ENCODE peak calls at places on chromosome 1, in seven cellular contexts. One of them, this sample, is unnamed.

GRCh38 chr1:203678943-203679661 is 52.5 kb downstream of the ATP2B4 start:
- ATAC-seq in Right ventricle myocardium inferior: no peak
- ATAC-seq in stimulated activated memory B cell treated with anti-CD40 and anti-IgM and Interleukin-4, amounts not matched to agents 10 μg/mL and 1 μg/mL and 100 μg/mL, for 72 hours: no peak
- ATAC-seq in memory B cell: no peak
- ATAC-seq in heart left ventricle: no peak
- ATAC-seq in left cardiac atrium: no peak
- ATAC-seq in sciatic nerve: no peak
- ATAC-seq in this sample: no peak

GRCh38 chr1:10694274-10694632 is 102.2 kb downstream of the CASZ1 start:
- ATAC-seq in Right ventricle myocardium inferior: peak
- ATAC-seq in stimulated activated memory B cell treated with anti-CD40 and anti-IgM and Interleukin-4, amounts not matched to agents 10 μg/mL and 1 μg/mL and 100 μg/mL, for 72 hours: peak
- ATAC-seq in memory B cell: peak
- ATAC-seq in heart left ventricle: peak
- ATAC-seq in left cardiac atrium: peak
- ATAC-seq in sciatic nerve: no peak
- ATAC-seq in this sample: peak

GRCh38 chr1:18957136-18957521 is 653 bp upstream of the IFFO2 start:
- ATAC-seq in Right ventricle myocardium inferior: peak
- ATAC-seq in stimulated activated memory B cell treated with anti-CD40 and anti-IgM and Interleukin-4, amounts not matched to agents 10 μg/mL and 1 μg/mL and 100 μg/mL, for 72 hours: peak
- ATAC-seq in memory B cell: no peak
- ATAC-seq in heart left ventricle: peak
- ATAC-seq in left cardiac atrium: peak
- ATAC-seq in sciatic nerve: peak
- ATAC-seq in this sample: no peak

GRCh38 chr1:229068266-229069043 is 202.5 kb upstream of the RAB4A start:
- ATAC-seq in Right ventricle myocardium inferior: peak
- ATAC-seq in stimulated activated memory B cell treated with anti-CD40 and anti-IgM and Interleukin-4, amounts not matched to agents 10 μg/mL and 1 μg/mL and 100 μg/mL, for 72 hours: no peak
- ATAC-seq in memory B cell: no peak
- ATAC-seq in heart left ventricle: peak
- ATAC-seq in left cardiac atrium: peak
- ATAC-seq in sciatic nerve: peak
- ATAC-seq in this sample: peak

GRCh38 chr1:191052888-191053287 is 575.2 kb upstream of the BRINP3 start:
- ATAC-seq in Right ventricle myocardium inferior: no peak
- ATAC-seq in stimulated activated memory B cell treated with anti-CD40 and anti-IgM and Interleukin-4, amounts not matched to agents 10 μg/mL and 1 μg/mL and 100 μg/mL, for 72 hours: no peak
- ATAC-seq in memory B cell: no peak
- ATAC-seq in heart left ventricle: no peak
- ATAC-seq in left cardiac atrium: no peak
- ATAC-seq in sciatic nerve: no peak
- ATAC-seq in this sample: no peak

GRCh38 chr1:42436794-42437458 is 18.9 kb downstream of the ZMYND12 start:
- ATAC-seq in Right ventricle myocardium inferior: no peak
- ATAC-seq in stimulated activated memory B cell treated with anti-CD40 and anti-IgM and Interleukin-4, amounts not matched to agents 10 μg/mL and 1 μg/mL and 100 μg/mL, for 72 hours: no peak
- ATAC-seq in memory B cell: no peak
- ATAC-seq in heart left ventricle: no peak
- ATAC-seq in left cardiac atrium: no peak
- ATAC-seq in sciatic nerve: no peak
- ATAC-seq in this sample: no peak

GRCh38 chr1:38693031-38693430 is 166.5 kb downstream of the RRAGC start:
- ATAC-seq in Right ventricle myocardium inferior: no peak
- ATAC-seq in stimulated activated memory B cell treated with anti-CD40 and anti-IgM and Interleukin-4, amounts not matched to agents 10 μg/mL and 1 μg/mL and 100 μg/mL, for 72 hours: no peak
- ATAC-seq in memory B cell: no peak
- ATAC-seq in heart left ventricle: no peak
- ATAC-seq in left cardiac atrium: no peak
- ATAC-seq in sciatic nerve: no peak
- ATAC-seq in this sample: no peak

GRCh38 chr1:58201492-58202106 is 344.9 kb downstream of the OMA1 start:
- ATAC-seq in Right ventricle myocardium inferior: no peak
- ATAC-seq in stimulated activated memory B cell treated with anti-CD40 and anti-IgM and Interleukin-4, amounts not matched to agents 10 μg/mL and 1 μg/mL and 100 μg/mL, for 72 hours: no peak
- ATAC-seq in memory B cell: no peak
- ATAC-seq in heart left ventricle: no peak
- ATAC-seq in left cardiac atrium: no peak
- ATAC-seq in sciatic nerve: no peak
- ATAC-seq in this sample: no peak

GRCh38 chr1:115325876-115326275 is 12.2 kb downstream of the NGF start:
- ATAC-seq in Right ventricle myocardium inferior: peak
- ATAC-seq in stimulated activated memory B cell treated with anti-CD40 and anti-IgM and Interleukin-4, amounts not matched to agents 10 μg/mL and 1 μg/mL and 100 μg/mL, for 72 hours: no peak
- ATAC-seq in memory B cell: no peak
- ATAC-seq in heart left ventricle: peak
- ATAC-seq in left cardiac atrium: peak
- ATAC-seq in sciatic nerve: peak
- ATAC-seq in this sample: no peak

GRCh38 chr1:30043256-30043655 is 680.1 kb downstream of the MATN1 start:
- ATAC-seq in Right ventricle myocardium inferior: no peak
- ATAC-seq in stimulated activated memory B cell treated with anti-CD40 and anti-IgM and Interleukin-4, amounts not matched to agents 10 μg/mL and 1 μg/mL and 100 μg/mL, for 72 hours: no peak
- ATAC-seq in memory B cell: no peak
- ATAC-seq in heart left ventricle: no peak
- ATAC-seq in left cardiac atrium: no peak
- ATAC-seq in sciatic nerve: no peak
- ATAC-seq in this sample: no peak

GRCh38 chr1:59173721-59174120 is 123.2 kb upstream of the FGGY start:
- ATAC-seq in Right ventricle myocardium inferior: no peak
- ATAC-seq in stimulated activated memory B cell treated with anti-CD40 and anti-IgM and Interleukin-4, amounts not matched to agents 10 μg/mL and 1 μg/mL and 100 μg/mL, for 72 hours: no peak
- ATAC-seq in memory B cell: no peak
- ATAC-seq in heart left ventricle: no peak
- ATAC-seq in left cardiac atrium: no peak
- ATAC-seq in sciatic nerve: no peak
- ATAC-seq in this sample: no peak

GRCh38 chr1:147721711-147722110 is 38.7 kb downstream of the GJA5 start:
- ATAC-seq in Right ventricle myocardium inferior: no peak
- ATAC-seq in stimulated activated memory B cell treated with anti-CD40 and anti-IgM and Interleukin-4, amounts not matched to agents 10 μg/mL and 1 μg/mL and 100 μg/mL, for 72 hours: no peak
- ATAC-seq in memory B cell: no peak
- ATAC-seq in heart left ventricle: no peak
- ATAC-seq in left cardiac atrium: no peak
- ATAC-seq in sciatic nerve: no peak
- ATAC-seq in this sample: no peak

GRCh38 chr1:97925982-97926708 is 5.3 kb upstream of the DPYD start:
- ATAC-seq in Right ventricle myocardium inferior: no peak
- ATAC-seq in stimulated activated memory B cell treated with anti-CD40 and anti-IgM and Interleukin-4, amounts not matched to agents 10 μg/mL and 1 μg/mL and 100 μg/mL, for 72 hours: no peak
- ATAC-seq in memory B cell: no peak
- ATAC-seq in heart left ventricle: no peak
- ATAC-seq in left cardiac atrium: no peak
- ATAC-seq in sciatic nerve: no peak
- ATAC-seq in this sample: no peak

GRCh38 chr1:240194120-240194519 is 102.4 kb downstream of the FMN2 start:
- ATAC-seq in Right ventricle myocardium inferior: no peak
- ATAC-seq in stimulated activated memory B cell treated with anti-CD40 and anti-IgM and Interleukin-4, amounts not matched to agents 10 μg/mL and 1 μg/mL and 100 μg/mL, for 72 hours: no peak
- ATAC-seq in memory B cell: no peak
- ATAC-seq in heart left ventricle: no peak
- ATAC-seq in left cardiac atrium: peak
- ATAC-seq in sciatic nerve: no peak
- ATAC-seq in this sample: peak

GRCh38 chr1:159889821-159890252 is 10.1 kb downstream of the CFAP45 start:
- ATAC-seq in Right ventricle myocardium inferior: peak
- ATAC-seq in stimulated activated memory B cell treated with anti-CD40 and anti-IgM and Interleukin-4, amounts not matched to agents 10 μg/mL and 1 μg/mL and 100 μg/mL, for 72 hours: peak
- ATAC-seq in memory B cell: peak
- ATAC-seq in heart left ventricle: peak
- ATAC-seq in left cardiac atrium: peak
- ATAC-seq in sciatic nerve: peak
- ATAC-seq in this sample: peak

GRCh38 chr1:14466006-14466405 is 132.5 kb upstream of the KAZN start:
- ATAC-seq in Right ventricle myocardium inferior: no peak
- ATAC-seq in stimulated activated memory B cell treated with anti-CD40 and anti-IgM and Interleukin-4, amounts not matched to agents 10 μg/mL and 1 μg/mL and 100 μg/mL, for 72 hours: no peak
- ATAC-seq in memory B cell: no peak
- ATAC-seq in heart left ventricle: no peak
- ATAC-seq in left cardiac atrium: no peak
- ATAC-seq in sciatic nerve: no peak
- ATAC-seq in this sample: no peak

GRCh38 chr1:244583358-244583757 is 69.6 kb upstream of the DESI2 start:
- ATAC-seq in Right ventricle myocardium inferior: no peak
- ATAC-seq in stimulated activated memory B cell treated with anti-CD40 and anti-IgM and Interleukin-4, amounts not matched to agents 10 μg/mL and 1 μg/mL and 100 μg/mL, for 72 hours: no peak
- ATAC-seq in memory B cell: no peak
- ATAC-seq in heart left ventricle: no peak
- ATAC-seq in left cardiac atrium: no peak
- ATAC-seq in sciatic nerve: no peak
- ATAC-seq in this sample: no peak

GRCh38 chr1:20362856-20363255 is 72.2 kb downstream of the VWA5B1 start:
- ATAC-seq in Right ventricle myocardium inferior: no peak
- ATAC-seq in stimulated activated memory B cell treated with anti-CD40 and anti-IgM and Interleukin-4, amounts not matched to agents 10 μg/mL and 1 μg/mL and 100 μg/mL, for 72 hours: no peak
- ATAC-seq in memory B cell: no peak
- ATAC-seq in heart left ventricle: no peak
- ATAC-seq in left cardiac atrium: no peak
- ATAC-seq in sciatic nerve: no peak
- ATAC-seq in this sample: no peak

GRCh38 chr1:175129997-175130648 is 62.5 kb downstream of the KIAA0040 start:
- ATAC-seq in Right ventricle myocardium inferior: no peak
- ATAC-seq in stimulated activated memory B cell treated with anti-CD40 and anti-IgM and Interleukin-4, amounts not matched to agents 10 μg/mL and 1 μg/mL and 100 μg/mL, for 72 hours: no peak
- ATAC-seq in memory B cell: peak
- ATAC-seq in heart left ventricle: peak
- ATAC-seq in left cardiac atrium: peak
- ATAC-seq in sciatic nerve: peak
- ATAC-seq in this sample: no peak

GRCh38 chr1:199784127-199784526 is 243.4 kb upstream of the NR5A2 start:
- ATAC-seq in Right ventricle myocardium inferior: no peak
- ATAC-seq in stimulated activated memory B cell treated with anti-CD40 and anti-IgM and Interleukin-4, amounts not matched to agents 10 μg/mL and 1 μg/mL and 100 μg/mL, for 72 hours: no peak
- ATAC-seq in memory B cell: no peak
- ATAC-seq in heart left ventricle: no peak
- ATAC-seq in left cardiac atrium: no peak
- ATAC-seq in sciatic nerve: no peak
- ATAC-seq in this sample: no peak

GRCh38 chr1:59178339-59178744 is 118.6 kb upstream of the FGGY start:
- ATAC-seq in Right ventricle myocardium inferior: peak
- ATAC-seq in stimulated activated memory B cell treated with anti-CD40 and anti-IgM and Interleukin-4, amounts not matched to agents 10 μg/mL and 1 μg/mL and 100 μg/mL, for 72 hours: no peak
- ATAC-seq in memory B cell: no peak
- ATAC-seq in heart left ventricle: peak
- ATAC-seq in left cardiac atrium: peak
- ATAC-seq in sciatic nerve: peak
- ATAC-seq in this sample: peak

GRCh38 chr1:238892612-238893011 is 493.8 kb upstream of the CHRM3 start:
- ATAC-seq in Right ventricle myocardium inferior: no peak
- ATAC-seq in stimulated activated memory B cell treated with anti-CD40 and anti-IgM and Interleukin-4, amounts not matched to agents 10 μg/mL and 1 μg/mL and 100 μg/mL, for 72 hours: no peak
- ATAC-seq in memory B cell: no peak
- ATAC-seq in heart left ventricle: no peak
- ATAC-seq in left cardiac atrium: no peak
- ATAC-seq in sciatic nerve: no peak
- ATAC-seq in this sample: no peak

GRCh38 chr1:206839006-206839560 is 26.3 kb upstream of the IL20 start:
- ATAC-seq in Right ventricle myocardium inferior: no peak
- ATAC-seq in stimulated activated memory B cell treated with anti-CD40 and anti-IgM and Interleukin-4, amounts not matched to agents 10 μg/mL and 1 μg/mL and 100 μg/mL, for 72 hours: no peak
- ATAC-seq in memory B cell: no peak
- ATAC-seq in heart left ventricle: no peak
- ATAC-seq in left cardiac atrium: no peak
- ATAC-seq in sciatic nerve: no peak
- ATAC-seq in this sample: no peak

GRCh38 chr1:23539698-23540266 is 8.7 kb upstream of the E2F2 start:
- ATAC-seq in Right ventricle myocardium inferior: peak
- ATAC-seq in stimulated activated memory B cell treated with anti-CD40 and anti-IgM and Interleukin-4, amounts not matched to agents 10 μg/mL and 1 μg/mL and 100 μg/mL, for 72 hours: peak
- ATAC-seq in memory B cell: peak
- ATAC-seq in heart left ventricle: peak
- ATAC-seq in left cardiac atrium: peak
- ATAC-seq in sciatic nerve: peak
- ATAC-seq in this sample: peak

GRCh38 chr1:25099343-25099951 is 132.9 kb downstream of the SYF2 start:
- ATAC-seq in Right ventricle myocardium inferior: no peak
- ATAC-seq in stimulated activated memory B cell treated with anti-CD40 and anti-IgM and Interleukin-4, amounts not matched to agents 10 μg/mL and 1 μg/mL and 100 μg/mL, for 72 hours: peak
- ATAC-seq in memory B cell: peak
- ATAC-seq in heart left ventricle: no peak
- ATAC-seq in left cardiac atrium: no peak
- ATAC-seq in sciatic nerve: peak
- ATAC-seq in this sample: no peak

GRCh38 chr1:58893257-58893869 is 109.5 kb upstream of the JUN start:
- ATAC-seq in Right ventricle myocardium inferior: peak
- ATAC-seq in stimulated activated memory B cell treated with anti-CD40 and anti-IgM and Interleukin-4, amounts not matched to agents 10 μg/mL and 1 μg/mL and 100 μg/mL, for 72 hours: no peak
- ATAC-seq in memory B cell: no peak
- ATAC-seq in heart left ventricle: peak
- ATAC-seq in left cardiac atrium: peak
- ATAC-seq in sciatic nerve: no peak
- ATAC-seq in this sample: peak

GRCh38 chr1:58158006-58158405 is 388.5 kb downstream of the OMA1 start:
- ATAC-seq in Right ventricle myocardium inferior: no peak
- ATAC-seq in stimulated activated memory B cell treated with anti-CD40 and anti-IgM and Interleukin-4, amounts not matched to agents 10 μg/mL and 1 μg/mL and 100 μg/mL, for 72 hours: no peak
- ATAC-seq in memory B cell: no peak
- ATAC-seq in heart left ventricle: no peak
- ATAC-seq in left cardiac atrium: no peak
- ATAC-seq in sciatic nerve: no peak
- ATAC-seq in this sample: no peak

This sample was measured in gastroesophageal sphincter.